ENCODE peak calls at places on chromosomes 7 and 10, in four cellular contexts. W, G, S and P are unnamed samples.

GRCh38 chr7:100489824-100490223 is 6.1 kb downstream of the NYAP1 start:
- DNase-seq in W (peak), G (no peak), S (peak), P (no peak)

GRCh38 chr10:86520871-86521619 is 547 bp downstream of the WAPL start:
- DNase-seq in W (peak), G (peak), S (peak), P (no peak)

GRCh38 chr10:24669285-24669861 is 54.3 kb downstream of the ARHGAP21 start:
- DNase-seq in W (no peak), G (no peak), S (no peak), P (no peak)

GRCh38 chr7:145729701-145730100 is 386.9 kb upstream of the CNTNAP2 start:
- DNase-seq in W (no peak), G (no peak), S (no peak), P (no peak)

GRCh38 chr10:31745612-31746376 is 182.8 kb downstream of the ARHGAP12 start:
- DNase-seq in W (no peak), G (peak), S (peak), P (no peak)

GRCh38 chr7:154167807-154168206 is 115.6 kb downstream of the DPP6 start:
- DNase-seq in W (no peak), G (no peak), S (no peak), P (no peak)

GRCh38 chr10:131514454-131514853 is 202.9 kb upstream of the TCERG1L start:
- DNase-seq in W (no peak), G (no peak), S (no peak), P (no peak)

GRCh38 chr10:20976891-20977684 is 80.0 kb upstream of the NEBL start:
- DNase-seq in W (no peak), G (no peak), S (no peak), P (no peak)

GRCh38 chr10:96613565-96613964 is 26.8 kb upstream of the TM9SF3 start:
- DNase-seq in W (no peak), G (no peak), S (no peak), P (no peak)

GRCh38 chr7:132564849-132565248 is 11.4 kb downstream of the PLXNA4 start:
- DNase-seq in W (no peak), G (no peak), S (no peak), P (no peak)
- TF ChIP-seq SRF in W (no peak), G (no peak), S (no peak), P (no peak)

GRCh38 chr7:3089493-3089892 is 45.8 kb upstream of the CARD11 start:
- DNase-seq in W (peak), G (no peak), S (peak), P (no peak)

GRCh38 chr7:3095046-3095445 is 51.4 kb upstream of the CARD11 start:
- DNase-seq in W (no peak), G (no peak), S (no peak), P (no peak)

GRCh38 chr7:3091631-3092030 is 48.0 kb upstream of the CARD11 start:
- DNase-seq in W (no peak), G (no peak), S (no peak), P (no peak)

GRCh38 chr7:3087243-3087642 is 43.6 kb upstream of the CARD11 start:
- DNase-seq in W (no peak), G (no peak), S (no peak), P (no peak)

GRCh38 chr7:3092468-3092867 is 48.8 kb upstream of the CARD11 start:
- DNase-seq in W (no peak), G (no peak), S (no peak), P (peak)
- TF ChIP-seq SRF in W (no peak), G (no peak), S (no peak), P (no peak)

DNA sequence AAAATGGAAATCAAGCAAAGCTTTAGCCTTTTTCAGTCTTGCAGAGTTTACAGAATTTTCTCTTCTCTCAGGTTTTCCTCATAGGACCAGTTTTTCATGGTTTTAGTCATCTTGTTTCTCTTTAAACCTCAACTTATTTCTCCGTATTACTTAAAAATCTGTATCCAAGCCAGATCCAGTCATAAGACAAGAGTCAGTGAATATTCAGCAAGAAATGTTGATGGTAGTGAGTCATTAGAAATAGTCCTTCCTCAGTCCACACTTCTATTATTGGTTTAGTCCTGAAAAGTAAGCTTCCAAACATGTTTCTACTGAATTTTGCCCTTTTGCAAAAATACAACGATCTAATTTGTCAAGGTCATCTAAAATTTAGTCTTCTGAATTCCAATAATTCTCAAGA is 107.0 kb downstream of the VIM start:
- DNase-seq in W (no peak), G (no peak), S (no peak), P (no peak)
- TF ChIP-seq SRF in W (no peak), G (no peak), S (no peak), P (no peak)

DNA sequence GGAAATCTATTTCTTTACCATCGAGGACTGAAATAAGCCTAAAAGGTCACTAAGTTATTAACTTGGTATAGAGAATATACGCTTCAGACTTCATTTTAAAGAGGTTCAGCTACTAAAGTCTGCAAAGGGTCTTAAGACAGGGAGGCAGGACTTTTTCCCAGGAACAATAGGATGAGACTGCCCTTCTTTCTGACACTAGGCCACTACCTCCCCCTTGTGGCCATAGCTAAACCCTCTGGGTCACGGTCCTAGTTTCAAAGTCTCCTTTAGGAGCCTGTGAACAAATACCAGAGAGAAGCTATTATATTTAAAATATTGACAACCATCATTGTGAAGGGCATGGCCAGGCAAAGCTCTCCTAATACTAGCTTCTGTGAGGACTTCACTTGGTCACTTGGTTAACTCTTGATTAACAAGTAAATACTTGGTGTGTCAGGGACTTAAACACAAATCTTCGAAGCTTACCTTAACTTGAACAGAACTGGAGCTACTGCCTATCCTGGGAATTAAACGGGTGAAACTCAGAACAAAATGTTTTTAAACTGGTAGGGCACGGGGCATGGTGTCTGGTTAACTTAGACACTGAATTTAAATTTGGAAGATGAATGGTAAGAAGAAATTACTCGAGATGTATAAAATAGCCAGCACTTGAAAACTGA is 75.6 kb downstream of the CCDC6 start:
- DNase-seq in W (peak), G (peak), S (peak), P (no peak)
- TF ChIP-seq SRF in W (no peak), G (no peak), S (no peak), P (no peak)

DNA sequence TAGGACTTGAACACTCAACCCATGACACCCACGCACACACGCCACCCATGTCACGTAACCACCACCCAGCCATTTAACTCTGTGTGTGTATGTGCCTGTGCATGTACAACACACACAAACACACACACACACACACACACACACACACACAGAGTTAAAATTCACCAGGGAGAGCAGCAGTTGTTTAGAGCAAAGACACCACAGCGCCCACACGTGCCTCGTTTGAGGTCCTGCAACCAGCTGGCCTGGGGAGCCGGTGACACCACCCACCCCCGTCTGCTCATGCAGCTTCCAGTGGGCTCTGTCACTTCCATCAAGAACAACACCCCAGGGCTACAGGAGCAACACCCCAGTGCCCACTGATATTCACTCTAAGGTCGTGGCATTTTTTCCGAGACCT is 97.4 kb downstream of the ELFN1 start:
- DNase-seq in W (peak), G (peak), S (peak), P (no peak)
- TF ChIP-seq SRF in W (no peak), G (no peak), S (no peak), P (no peak)

DNA sequence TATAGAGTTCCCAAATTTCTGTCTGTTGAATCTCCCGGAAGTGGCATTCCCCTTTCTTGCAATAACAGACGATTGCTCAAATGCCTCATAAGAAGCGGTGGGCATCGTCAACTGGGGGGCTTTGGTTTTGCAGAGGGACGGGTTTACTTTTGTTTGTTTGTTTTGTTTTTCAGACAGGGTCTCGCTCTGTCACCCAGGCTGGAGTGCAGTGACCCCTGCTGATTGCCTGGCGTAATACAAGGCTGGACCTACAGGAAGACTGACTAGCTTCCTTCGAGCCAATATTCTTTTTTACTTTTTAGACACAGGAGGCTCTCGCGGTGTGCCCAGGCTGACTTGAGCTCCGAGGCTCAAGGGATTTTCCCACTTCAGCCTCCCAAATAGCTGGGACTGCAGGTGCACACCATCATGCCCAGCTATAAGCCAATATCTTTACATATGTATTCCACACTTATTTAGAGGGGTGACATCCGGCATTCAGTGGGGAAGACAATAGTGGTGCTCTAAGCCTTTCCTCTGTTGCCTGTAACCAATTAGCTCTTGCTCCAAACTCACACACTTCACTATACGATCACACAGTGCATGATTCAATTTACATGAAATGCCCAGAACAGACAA is 58.1 kb downstream of the FHIP2A start:
- DNase-seq in W (peak), G (peak), S (peak), P (peak)
- TF ChIP-seq SRF in W (no peak), G (no peak), S (no peak), P (no peak)